ENCODE peak calls at places on chromosomes 1 and 21, in six cellular contexts. T, C, D, Z, X and B are unnamed samples.

GRCh38 chr1:219385786-219386427 is 212.2 kb downstream of the LYPLAL1 start:
- DNase-seq in T (peak; percentile 72), C (no peak), D (peak; percentile 20), Z (peak; percentile 46), X (peak; percentile 24), B (no peak)

GRCh38 chr1:243435824-243436223 is 180.0 kb downstream of the SDCCAG8 start:
- DNase-seq in T (no peak), C (no peak), D (no peak), Z (no peak), X (no peak), B (no peak)

GRCh38 chr1:109239580-109240068 is 9.7 kb upstream of the CELSR2 start:
- DNase-seq in T (peak; percentile 45), C (no peak), D (no peak), Z (no peak), X (peak; percentile 33), B (no peak)

GRCh38 chr1:55702064-55702463 is 486.9 kb upstream of the USP24 start:
- DNase-seq in T (peak; percentile 32), C (no peak), D (no peak), Z (no peak), X (no peak), B (no peak)

GRCh38 chr1:16607433-16607851 is 5.9 kb downstream of the NBPF1 start:
- DNase-seq in T (no peak), C (no peak), D (no peak), Z (peak; percentile 45), X (peak; percentile 28), B (no peak)

GRCh38 chr21:15062566-15062965 is 2.2 kb downstream of the NRIP1 start:
- DNase-seq in T (no peak), C (no peak), D (no peak), Z (no peak), X (no peak), B (no peak)

GRCh38 chr1:3902111-3902511 is 2.0 kb upstream of the C1orf174 start:
- DNase-seq in T (no peak), C (peak; percentile 24), D (no peak), Z (no peak), X (no peak), B (no peak)

GRCh38 chr1:53413175-53414001 is 45.8 kb upstream of the DMRTB1 start:
- DNase-seq in T (no peak), C (no peak), D (no peak), Z (no peak), X (no peak), B (peak; percentile 31)

GRCh38 chr1:45423907-45424678 is 66.9 kb downstream of the TESK2 start:
- DNase-seq in T (no peak), C (no peak), D (no peak), Z (no peak), X (no peak), B (no peak)

GRCh38 chr1:221712776-221713431 is 29.0 kb downstream of the DUSP10 start:
- DNase-seq in T (no peak), C (no peak), D (no peak), Z (no peak), X (peak; percentile 37), B (no peak)

GRCh38 chr1:85289207-85289847 is 12.9 kb upstream of the BCL10 start:
- DNase-seq in T (no peak), C (no peak), D (no peak), Z (no peak), X (no peak), B (peak; percentile 65)

GRCh38 chr1:119358661-119359060 is 9.9 kb upstream of the HAO2 start:
- DNase-seq in T (no peak), C (no peak), D (no peak), Z (no peak), X (no peak), B (no peak)

GRCh38 chr1:195733408-195733807 is 874.8 kb downstream of the KCNT2 start:
- DNase-seq in T (no peak), C (no peak), D (no peak), Z (no peak), X (no peak), B (no peak)

GRCh38 chr1:195731385-195731784 is 876.9 kb downstream of the KCNT2 start:
- DNase-seq in T (no peak), C (no peak), D (no peak), Z (no peak), X (no peak), B (no peak)

GRCh38 chr1:195738971-195739650 is 869.1 kb downstream of the KCNT2 start:
- DNase-seq in T (no peak), C (no peak), D (no peak), Z (no peak), X (no peak), B (peak; percentile 34)

GRCh38 chr1:195733826-195734225 is 874.4 kb downstream of the KCNT2 start:
- DNase-seq in T (no peak), C (no peak), D (no peak), Z (no peak), X (no peak), B (no peak)

DNA sequence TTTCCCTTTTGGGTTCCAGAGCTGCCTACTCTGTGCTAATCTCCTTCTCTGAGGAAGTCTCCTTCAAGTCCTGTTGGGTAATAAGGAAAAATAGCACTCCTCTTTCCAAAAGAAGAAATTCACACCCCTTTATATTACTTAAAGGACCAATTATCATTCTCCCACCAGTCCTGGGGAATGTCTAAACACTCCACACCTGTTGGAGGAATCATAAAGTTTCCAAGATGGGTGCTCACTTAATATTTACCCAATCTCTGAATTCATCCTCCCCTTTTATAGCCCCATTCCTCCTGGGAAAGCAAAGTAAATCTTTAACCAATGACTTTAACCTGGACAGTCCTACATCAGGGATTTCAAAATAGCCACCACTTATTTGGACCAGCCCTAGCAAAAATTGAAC is 873.1 kb downstream of the KCNT2 start:
- DNase-seq in T (no peak), C (no peak), D (no peak), Z (no peak), X (no peak), B (no peak)
- H3K36me3 ChIP-seq in T (no peaks in the 10 kb centered on the region), C (no peaks in the 10 kb centered on the region), D (no peaks in the 10 kb centered on the region), Z (no peaks in the 10 kb centered on the region), X (no peaks in the 10 kb centered on the region), B (no peaks in the 10 kb centered on the region)

GRCh38 chr1:15088146-15089025 is 65.2 kb upstream of the TMEM51 start:
- DNase-seq in T (no peak), C (no peak), D (peak; percentile 51), Z (no peak), X (no peak), B (peak; percentile 49)
- H3K27me3 ChIP-seq in T (no peaks in the 10 kb centered on the region), C (no peaks in the 10 kb centered on the region), D (no peaks in the 10 kb centered on the region), Z (no peaks in the 10 kb centered on the region), X (no peaks in the 10 kb centered on the region), B (no peaks in the 10 kb centered on the region)

GRCh38 chr1:180020017-180020416 is 65.4 kb downstream of the CEP350 start:
- DNase-seq in T (no peak), C (no peak), D (no peak), Z (no peak), X (no peak), B (no peak)
- H3K36me3 ChIP-seq in T (peaks cover 4% of the 10 kb centered on the region), C (peaks cover 97% of the 10 kb centered on the region), D (no peaks in the 10 kb centered on the region), Z (peaks cover 30% of the 10 kb centered on the region), X (peaks cover 22% of the 10 kb centered on the region), B (peaks cover 8% of the 10 kb centered on the region)

DNA sequence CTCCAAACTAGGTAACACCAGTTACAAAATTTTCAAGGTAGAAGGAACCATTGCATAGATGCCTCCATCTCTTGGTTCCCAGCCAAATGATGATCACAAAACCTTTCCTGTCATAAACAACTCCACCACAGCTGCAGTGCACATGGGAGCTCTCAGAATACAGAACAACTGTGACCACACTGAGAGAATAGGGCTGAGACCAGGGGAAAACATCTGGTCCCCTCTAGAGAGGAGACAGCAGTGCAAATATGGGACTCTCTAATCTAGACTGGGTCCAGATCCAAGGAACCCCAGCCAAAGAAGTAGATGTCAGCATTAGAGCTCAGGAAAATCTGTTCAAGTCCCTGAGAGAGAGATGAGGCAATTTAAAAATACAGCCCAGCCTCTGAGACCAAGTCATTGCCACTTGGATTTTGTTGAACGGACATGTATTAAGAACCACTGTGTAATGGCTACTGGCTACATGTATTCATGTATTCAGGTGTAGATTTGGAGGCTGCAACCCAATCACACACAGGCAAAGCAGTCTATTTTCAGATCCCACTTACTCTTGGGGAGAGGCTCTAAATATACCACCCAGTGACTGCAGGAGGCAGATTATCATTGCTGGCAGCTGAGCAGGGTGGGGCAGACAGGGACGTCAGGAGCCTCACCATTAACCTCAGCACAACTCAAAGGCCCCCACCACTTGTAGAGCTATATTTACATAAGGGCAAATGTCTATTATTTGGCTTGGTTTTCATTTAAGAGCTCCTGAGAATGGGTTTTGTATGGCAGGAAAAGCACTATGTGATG is 7.6 kb upstream of the RXRG start:
- DNase-seq in T (no peak), C (no peak), D (no peak), Z (no peak), X (no peak), B (no peak)
- H3K27me3 ChIP-seq in T (no peaks in the 10 kb centered on the region), C (no peaks in the 10 kb centered on the region), D (no peaks in the 10 kb centered on the region), Z (no peaks in the 10 kb centered on the region), X (no peaks in the 10 kb centered on the region), B (no peaks in the 10 kb centered on the region)

GRCh38 chr1:183550915-183551314 is 39.3 kb downstream of the NCF2 start:
- DNase-seq in T (no peak), C (no peak), D (no peak), Z (no peak), X (no peak), B (no peak)

GRCh38 chr1:183553769-183554168 is 36.5 kb downstream of the NCF2 start:
- DNase-seq in T (peak; percentile 61), C (no peak), D (no peak), Z (no peak), X (no peak), B (no peak)

GRCh38 chr1:183548136-183548535 is 42.1 kb downstream of the NCF2 start:
- DNase-seq in T (no peak), C (no peak), D (no peak), Z (no peak), X (peak; percentile 37), B (no peak)

GRCh38 chr1:183554577-183554976 is 35.7 kb downstream of the NCF2 start:
- DNase-seq in T (no peak), C (no peak), D (no peak), Z (no peak), X (no peak), B (no peak)

DNA sequence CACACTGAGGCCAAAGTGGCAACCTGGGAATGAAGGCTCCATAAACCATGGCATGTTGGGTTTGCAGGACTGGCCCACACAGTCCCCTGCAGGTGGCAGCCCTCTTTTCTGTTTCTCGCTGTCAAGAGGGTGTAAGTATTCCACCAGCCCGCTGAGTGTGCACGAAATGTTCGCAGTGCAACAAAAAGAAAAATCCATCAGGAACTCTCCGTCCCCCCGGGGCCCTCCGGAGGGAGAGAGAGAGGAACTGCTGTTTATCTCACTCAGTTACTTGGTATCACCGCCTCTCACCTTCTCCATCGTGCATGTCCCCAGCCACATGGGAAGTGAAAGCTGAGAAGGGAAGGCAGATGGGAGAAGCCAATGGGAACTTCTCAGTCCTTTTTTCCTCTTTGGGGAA is 38.3 kb downstream of the NCF2 start:
- DNase-seq in T (no peak), C (no peak), D (no peak), Z (no peak), X (no peak), B (no peak)
- H3K36me3 ChIP-seq in T (peaks cover 6% of the 10 kb centered on the region), C (peaks cover 98% of the 10 kb centered on the region), D (no peaks in the 10 kb centered on the region), Z (peaks cover 24% of the 10 kb centered on the region), X (peaks cover 13% of the 10 kb centered on the region), B (peaks cover 16% of the 10 kb centered on the region)

GRCh38 chr21:44750675-44751025 is 39.3 kb upstream of the TSPEAR start:
- DNase-seq in T (no peak), C (no peak), D (no peak), Z (no peak), X (no peak), B (no peak)
- H3K27me3 ChIP-seq in T (no peaks in the 10 kb centered on the region), C (peaks cover 39% of the 10 kb centered on the region), D (no peaks in the 10 kb centered on the region), Z (no peaks in the 10 kb centered on the region), X (no peaks in the 10 kb centered on the region), B (peaks cover 14% of the 10 kb centered on the region)